ENCODE peak calls at places on chromosomes 11 and 22, in four cellular contexts. One of them, this sample, is unnamed.

GRCh38 chr11:109249597-109249996 is 172.4 kb upstream of the C11orf87 start:
- DNase-seq in sciatic nerve: no peak
- DNase-seq in ecto neural progenitor cell: no peak
- DNase-seq in cardiac fibroblast: no peak
- DNase-seq in this sample: no peak

GRCh38 chr11:64713031-64713780 is 9.8 kb downstream of the NRXN2 start:
- DNase-seq in sciatic nerve: no peak
- DNase-seq in ecto neural progenitor cell: peak
- DNase-seq in cardiac fibroblast: peak
- DNase-seq in this sample: peak

GRCh38 chr11:11821899-11822298 is 19.9 kb upstream of the USP47 start:
- DNase-seq in sciatic nerve: no peak
- DNase-seq in ecto neural progenitor cell: no peak
- DNase-seq in cardiac fibroblast: no peak
- DNase-seq in this sample: no peak

GRCh38 chr11:93573184-93573583 is 30.0 kb upstream of the SMCO4 start:
- DNase-seq in sciatic nerve: no peak
- DNase-seq in ecto neural progenitor cell: no peak
- DNase-seq in cardiac fibroblast: no peak
- DNase-seq in this sample: no peak

GRCh38 chr11:119504366-119504765 is 81.4 kb upstream of the THY1 start:
- DNase-seq in sciatic nerve: no peak
- DNase-seq in ecto neural progenitor cell: no peak
- DNase-seq in cardiac fibroblast: no peak
- DNase-seq in this sample: no peak

GRCh38 chr11:35943761-35944502 is at the start of gene LDLRAD3:
- DNase-seq in sciatic nerve: peak
- DNase-seq in ecto neural progenitor cell: peak
- DNase-seq in cardiac fibroblast: peak
- DNase-seq in this sample: peak

GRCh38 chr22:42608481-42609361 is 6.0 kb downstream of the POLDIP3 start:
- DNase-seq in sciatic nerve: no peak
- DNase-seq in ecto neural progenitor cell: no peak
- DNase-seq in cardiac fibroblast: peak
- DNase-seq in this sample: peak

GRCh38 chr11:108818971-108819370 is 154.1 kb downstream of the DDX10 start:
- DNase-seq in sciatic nerve: no peak
- DNase-seq in ecto neural progenitor cell: no peak
- DNase-seq in cardiac fibroblast: peak
- DNase-seq in this sample: no peak